ENCODE peak calls at places on chromosome 1, in seven cellular contexts. C is left ventricle myocardium inferior, K is tibial artery, T is foreskin fibroblast, V is fibroblast of the aortic adventitia, Z is heart left ventricle, W is brain microvascular endothelial cell. E is an unnamed sample.

GRCh38 chr1:40315795-40316594 is 1.1 kb downstream of the COL9A2 start:
- DNase-seq in Z (no peak), W (no peak), V (no peak), K (no peak), T (peak), C (no peak), E (no peak)

GRCh38 chr1:60146884-60147283 is 73.3 kb upstream of the C1orf87 start:
- DNase-seq in V (no peak), T (no peak), C (no peak), W (no peak), Z (no peak), K (no peak), E (no peak)

GRCh38 chr1:86704972-86705632 is 726 bp downstream of the SH3GLB1 start:
- DNase-seq in Z (peak), W (peak), V (peak), C (peak), K (peak), T (peak), E (peak)

GRCh38 chr1:111406325-111406768 is 21.2 kb downstream of the OVGP1 start:
- DNase-seq in K (no peak), W (no peak), V (peak), T (peak), Z (peak), C (no peak), E (peak)

GRCh38 chr1:8059161-8059622 is 33.1 kb upstream of the ERRFI1 start:
- DNase-seq in V (peak), Z (no peak), W (peak), K (no peak), C (no peak), T (peak), E (no peak)

GRCh38 chr1:221793439-221794078 is 51.7 kb upstream of the DUSP10 start:
- DNase-seq in C (no peak), K (no peak), W (no peak), V (no peak), Z (no peak), T (no peak), E (no peak)

GRCh38 chr1:228279011-228279721 is 71.3 kb downstream of the OBSCN start:
- DNase-seq in C (no peak), T (no peak), K (no peak), W (no peak), Z (no peak), V (no peak), E (no peak)

GRCh38 chr1:52967666-52968065 is 40.6 kb downstream of the SCP2 start:
- DNase-seq in V (no peak), T (no peak), K (no peak), Z (no peak), C (no peak), W (no peak), E (no peak)

GRCh38 chr1:183567584-183567983 is 22.7 kb downstream of the NCF2 start:
- DNase-seq in C (peak), K (peak), V (peak), W (no peak), T (peak), Z (peak), E (no peak)

GRCh38 chr1:37764888-37765441 is at the start of gene EPHA10:
- DNase-seq in C (no peak), Z (no peak), K (no peak), W (no peak), T (no peak), V (no peak), E (no peak)

DNA sequence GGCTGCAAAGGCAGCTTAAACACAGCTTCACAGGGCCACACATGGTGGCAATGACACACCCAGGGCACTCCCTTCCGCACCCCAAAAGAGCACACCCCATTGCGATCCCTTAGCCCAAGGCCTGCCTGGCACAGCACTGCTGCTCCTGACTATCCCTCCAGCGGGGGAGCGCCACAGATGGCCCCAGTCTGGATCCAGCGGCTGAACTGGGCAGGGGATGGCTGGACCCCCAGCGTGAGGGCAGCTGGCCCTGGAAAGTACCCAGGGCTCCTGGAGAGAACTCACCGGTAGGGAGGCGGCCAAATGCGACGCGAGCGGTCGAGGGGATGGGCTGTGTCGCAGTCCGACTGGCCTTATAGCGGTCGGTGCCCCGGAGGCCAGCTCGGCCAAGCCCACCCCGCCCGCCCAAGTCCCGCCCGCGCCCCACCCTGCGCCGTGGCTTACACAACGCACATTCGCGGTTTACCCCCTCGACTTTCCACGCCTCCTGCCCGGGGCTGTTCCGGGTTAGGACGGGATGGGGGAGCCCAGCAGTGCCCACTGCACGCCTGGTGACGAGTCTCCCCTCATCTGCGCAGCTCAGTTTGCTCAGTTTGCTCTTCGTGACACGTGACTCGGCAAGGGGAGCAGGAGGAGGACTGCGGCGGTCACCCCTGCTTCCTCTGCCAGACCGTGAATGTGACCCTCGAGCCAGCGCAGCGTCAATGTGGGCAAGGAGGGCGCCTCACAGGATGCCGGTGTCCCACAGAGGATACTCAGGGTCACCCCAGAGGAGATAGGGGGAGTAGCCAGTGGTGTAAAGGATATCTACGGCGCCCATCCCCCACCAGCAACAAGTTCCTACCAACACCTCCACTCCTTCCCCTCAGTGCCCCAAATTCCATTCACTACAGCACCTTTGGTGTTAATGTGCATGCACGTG is at the start of gene S100A6:
- DNase-seq in C (peak), W (peak), V (peak), Z (peak), T (peak), K (peak), E (peak)
- H3K4me3 ChIP-seq in C (peak), W (peak), V (peak), Z (peak), T (peak), K (peak), E (peak)

GRCh38 chr1:207751790-207752455 is at the start of gene CD46:
- DNase-seq in Z (peak), T (peak), C (peak), W (peak), K (peak), V (peak), E (peak)

GRCh38 chr1:207754011-207754410 is 2.2 kb downstream of the CD46 start:
- DNase-seq in V (no peak), W (no peak), K (no peak), C (no peak), Z (no peak), T (no peak), E (no peak)

GRCh38 chr1:207752456-207753132 is 740 bp downstream of the CD46 start:
- DNase-seq in K (peak), Z (no peak), C (no peak), W (no peak), V (no peak), T (peak), E (no peak)

GRCh38 chr1:207754942-207755689 is 3.3 kb downstream of the CD46 start:
- DNase-seq in C (no peak), K (no peak), T (no peak), W (no peak), Z (no peak), V (peak), E (no peak)

GRCh38 chr1:207753611-207754010 is 1.8 kb downstream of the CD46 start:
- DNase-seq in V (no peak), T (no peak), Z (no peak), K (no peak), W (no peak), C (no peak), E (no peak)
- H3K4me3 ChIP-seq in V (peak), T (peak), Z (peak), K (peak), W (no peak), C (peak), E (no peak)

DNA sequence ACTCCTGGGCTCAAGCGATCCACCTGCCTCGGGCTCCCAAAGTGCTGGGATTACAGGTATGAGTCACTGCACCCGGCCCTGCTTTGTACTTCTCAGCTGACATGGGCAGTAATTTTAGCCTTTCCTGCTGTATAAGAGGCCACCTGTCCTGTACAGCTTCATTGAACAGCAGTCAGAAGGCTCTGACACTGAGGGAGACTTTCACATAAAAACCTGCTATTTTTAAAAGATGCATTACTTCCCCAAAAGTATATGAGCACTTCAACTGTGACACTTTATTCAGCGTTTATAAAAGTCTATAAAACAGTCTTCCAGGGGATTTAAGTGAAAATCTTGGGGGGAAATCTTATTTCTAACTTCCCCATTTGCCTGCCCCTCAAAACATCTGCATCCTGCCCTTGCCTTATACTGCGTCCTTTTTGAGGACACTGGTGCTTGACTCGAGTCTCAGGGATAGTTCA is 17.6 kb downstream of the RNU5D-1 start:
- DNase-seq in W (no peak), V (no peak), C (no peak), T (no peak), Z (no peak), K (no peak), E (no peak)
- H3K4me3 ChIP-seq in W (no peak), V (no peak), C (no peak), T (no peak), Z (no peak), K (no peak), E (no peak)

GRCh38 chr1:15304708-15305326 is 57.8 kb downstream of the FHAD1 start:
- DNase-seq in T (peak), K (no peak), Z (peak), V (peak), C (peak), W (no peak), E (peak)
- H3K4me3 ChIP-seq in T (no peak), K (no peak), Z (no peak), V (no peak), C (no peak), W (no peak), E (no peak)